ENCODE peak calls at places on chromosomes 7 and 10, in six cellular contexts. One of them, this sample, is unnamed.
A peak's percentile ranks its signal among the peaks of the same experiment; 100 is the strongest.

GRCh38 chr7:113774182-113774807 is 144.5 kb downstream of the PPP1R3A start:
- DNase-seq in left ventricle myocardium inferior: no peak
- DNase-seq in stomach: no peak
- DNase-seq in cardiac muscle cell: peak; percentile 75
- DNase-seq in heart left ventricle: no peak
- DNase-seq in lung: no peak
- DNase-seq in this sample: peak; percentile 14

GRCh38 chr10:122236690-122237306 is 34.3 kb upstream of the BTBD16 start:
- DNase-seq in heart left ventricle: no peak
- DNase-seq in left ventricle myocardium inferior: no peak
- DNase-seq in stomach: no peak
- DNase-seq in lung: no peak
- DNase-seq in cardiac muscle cell: peak; percentile 43
- DNase-seq in this sample: no peak

GRCh38 chr10:131094406-131095108 is 217.0 kb downstream of the TCERG1L start:
- DNase-seq in heart left ventricle: no peak
- DNase-seq in stomach: no peak
- DNase-seq in cardiac muscle cell: no peak
- DNase-seq in left ventricle myocardium inferior: no peak
- DNase-seq in lung: no peak
- DNase-seq in this sample: no peak

GRCh38 chr10:93954726-93955363 is 38.9 kb upstream of the PLCE1 start:
- DNase-seq in left ventricle myocardium inferior: no peak
- DNase-seq in cardiac muscle cell: no peak
- DNase-seq in lung: no peak
- DNase-seq in heart left ventricle: no peak
- DNase-seq in stomach: no peak
- DNase-seq in this sample: no peak

GRCh38 chr10:95389176-95389575 is 98.4 kb upstream of the PDLIM1 start:
- DNase-seq in left ventricle myocardium inferior: no peak
- DNase-seq in lung: no peak
- DNase-seq in cardiac muscle cell: no peak
- DNase-seq in heart left ventricle: no peak
- DNase-seq in stomach: no peak
- DNase-seq in this sample: no peak

GRCh38 chr10:70589762-70590662 is 12.5 kb downstream of the PRF1 start:
- DNase-seq in lung: no peak
- DNase-seq in heart left ventricle: peak; percentile 71
- DNase-seq in left ventricle myocardium inferior: peak; percentile 67
- DNase-seq in cardiac muscle cell: no peak
- DNase-seq in stomach: peak; percentile 25
- DNase-seq in this sample: no peak

GRCh38 chr10:4941540-4942330 is 21.5 kb upstream of the AKR1C1 start:
- DNase-seq in left ventricle myocardium inferior: no peak
- DNase-seq in heart left ventricle: no peak
- DNase-seq in stomach: peak; percentile 48
- DNase-seq in lung: no peak
- DNase-seq in cardiac muscle cell: no peak
- DNase-seq in this sample: no peak

GRCh38 chr10:116139886-116140285 is 133.1 kb downstream of the GFRA1 start:
- DNase-seq in left ventricle myocardium inferior: no peak
- DNase-seq in stomach: no peak
- DNase-seq in heart left ventricle: no peak
- DNase-seq in lung: no peak
- DNase-seq in cardiac muscle cell: no peak
- DNase-seq in this sample: no peak

GRCh38 chr10:63670291-63670898 is 149.2 kb downstream of the REEP3 start:
- DNase-seq in left ventricle myocardium inferior: no peak
- DNase-seq in lung: no peak
- DNase-seq in heart left ventricle: peak; percentile 60
- DNase-seq in stomach: no peak
- DNase-seq in cardiac muscle cell: no peak
- DNase-seq in this sample: no peak

GRCh38 chr7:27364344-27364758 is 121.7 kb downstream of the EVX1 start:
- DNase-seq in stomach: peak; percentile 27
- DNase-seq in cardiac muscle cell: no peak
- DNase-seq in heart left ventricle: peak; percentile 26
- DNase-seq in left ventricle myocardium inferior: peak; percentile 67
- DNase-seq in lung: peak; percentile 41
- DNase-seq in this sample: no peak

DNA sequence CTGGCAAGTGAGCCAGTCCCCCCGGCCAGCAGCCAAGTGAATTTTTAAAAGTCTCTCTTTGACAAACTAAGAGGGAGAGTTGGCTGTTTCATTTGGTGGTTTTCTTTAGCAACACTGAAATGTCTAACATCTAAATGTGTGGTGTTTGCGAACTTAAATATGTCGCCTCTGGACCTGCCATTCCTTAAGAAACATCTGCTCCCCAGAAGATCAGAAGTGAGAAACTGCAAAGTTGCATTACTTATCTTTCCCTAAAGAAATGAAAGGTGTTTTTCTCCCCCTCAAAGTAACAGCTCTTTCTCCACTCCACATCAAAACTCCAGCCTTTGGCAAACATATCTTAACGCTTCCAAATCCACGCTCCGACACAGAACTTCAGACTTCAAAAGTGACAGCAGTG is 34.8 kb upstream of the PLXNA4 start:
- DNase-seq in stomach: no peak
- DNase-seq in heart left ventricle: no peak
- DNase-seq in left ventricle myocardium inferior: no peak
- DNase-seq in cardiac muscle cell: no peak
- DNase-seq in lung: no peak
- DNase-seq in this sample: no peak
- TF ChIP-seq CTCF in stomach: no peak
- TF ChIP-seq CTCF in heart left ventricle: no peak
- TF ChIP-seq CTCF in left ventricle myocardium inferior: no peak
- TF ChIP-seq CTCF in cardiac muscle cell: no peak
- TF ChIP-seq CTCF in lung: no peak
- TF ChIP-seq CTCF in this sample: no peak

DNA sequence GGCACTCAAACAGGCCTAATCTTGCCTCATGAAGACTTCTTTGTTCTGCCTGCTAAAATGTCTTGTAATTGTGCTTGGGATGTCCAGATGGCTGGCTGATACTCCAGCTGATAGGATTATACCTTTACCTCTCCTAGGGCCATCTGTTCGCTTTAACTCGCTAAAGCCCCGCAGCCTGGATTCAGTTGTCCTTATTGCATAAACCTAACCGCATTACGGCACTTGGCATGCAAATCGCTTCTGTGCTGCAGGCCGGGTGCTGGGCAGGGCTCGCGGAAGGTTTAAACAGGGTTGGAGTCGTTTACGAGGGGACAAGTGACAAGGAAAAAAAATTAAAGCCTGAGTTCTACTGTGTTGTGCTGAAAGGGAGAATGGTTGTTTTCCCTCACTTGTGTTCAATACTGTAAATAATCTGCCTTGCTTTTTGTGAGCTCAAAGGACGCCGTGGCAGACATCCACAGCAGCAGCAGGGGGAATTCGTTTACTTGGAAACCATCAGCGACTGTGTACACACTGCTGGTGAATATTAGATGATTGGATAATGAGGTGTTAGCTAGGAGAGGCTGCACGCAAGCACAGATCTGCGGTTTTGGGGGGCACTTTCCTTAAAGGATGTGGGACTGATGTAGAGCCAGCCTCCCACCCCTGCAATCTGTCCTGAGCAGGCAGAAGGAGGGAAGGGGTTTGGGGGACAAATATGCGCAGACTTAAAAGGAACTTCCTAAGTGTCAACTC is 93.0 kb downstream of the EBF3 start:
- DNase-seq in heart left ventricle: no peak
- DNase-seq in cardiac muscle cell: no peak
- DNase-seq in left ventricle myocardium inferior: no peak
- DNase-seq in stomach: no peak
- DNase-seq in lung: no peak
- DNase-seq in this sample: peak; percentile 89
- H3K27ac ChIP-seq in heart left ventricle: no peak overlapping the region
- H3K27ac ChIP-seq in cardiac muscle cell: no peak overlapping the region
- H3K27ac ChIP-seq in left ventricle myocardium inferior: no peak overlapping the region
- H3K27ac ChIP-seq in stomach: no peak overlapping the region
- H3K27ac ChIP-seq in lung: no peak overlapping the region
- H3K27ac ChIP-seq in this sample: peak overlapping the region; percentile 82

GRCh38 chr7:117990834-117991233 is 117.6 kb upstream of the CTTNBP2 start:
- DNase-seq in lung: no peak
- DNase-seq in stomach: no peak
- DNase-seq in heart left ventricle: no peak
- DNase-seq in left ventricle myocardium inferior: no peak
- DNase-seq in cardiac muscle cell: no peak
- DNase-seq in this sample: no peak

GRCh38 chr7:117992635-117993034 is 119.4 kb upstream of the CTTNBP2 start:
- DNase-seq in cardiac muscle cell: no peak
- DNase-seq in left ventricle myocardium inferior: no peak
- DNase-seq in heart left ventricle: no peak
- DNase-seq in stomach: no peak
- DNase-seq in lung: no peak
- DNase-seq in this sample: no peak

GRCh38 chr7:117995850-117996650 is 122.8 kb upstream of the CTTNBP2 start:
- DNase-seq in cardiac muscle cell: no peak
- DNase-seq in left ventricle myocardium inferior: no peak
- DNase-seq in lung: no peak
- DNase-seq in stomach: no peak
- DNase-seq in heart left ventricle: no peak
- DNase-seq in this sample: peak; percentile 18

GRCh38 chr7:117997862-117998825 is 124.9 kb upstream of the CTTNBP2 start:
- DNase-seq in cardiac muscle cell: no peak
- DNase-seq in heart left ventricle: no peak
- DNase-seq in lung: no peak
- DNase-seq in left ventricle myocardium inferior: no peak
- DNase-seq in stomach: no peak
- DNase-seq in this sample: no peak

GRCh38 chr7:117993377-117994003 is 120.2 kb upstream of the CTTNBP2 start:
- DNase-seq in lung: no peak
- DNase-seq in heart left ventricle: no peak
- DNase-seq in left ventricle myocardium inferior: no peak
- DNase-seq in stomach: no peak
- DNase-seq in cardiac muscle cell: peak; percentile 62
- DNase-seq in this sample: peak; percentile 3
- TF ChIP-seq CTCF in lung: no peak
- TF ChIP-seq CTCF in heart left ventricle: no peak
- TF ChIP-seq CTCF in left ventricle myocardium inferior: peak; percentile 46
- TF ChIP-seq CTCF in stomach: no peak
- TF ChIP-seq CTCF in cardiac muscle cell: no peak
- TF ChIP-seq CTCF in this sample: peak; percentile 54

GRCh38 chr7:81280531-81280930 is 361.7 kb upstream of the SEMA3C start:
- DNase-seq in left ventricle myocardium inferior: no peak
- DNase-seq in heart left ventricle: no peak
- DNase-seq in cardiac muscle cell: no peak
- DNase-seq in stomach: no peak
- DNase-seq in lung: no peak
- DNase-seq in this sample: no peak

GRCh38 chr7:81285142-81285871 is 366.5 kb upstream of the SEMA3C start:
- DNase-seq in lung: no peak
- DNase-seq in stomach: no peak
- DNase-seq in heart left ventricle: no peak
- DNase-seq in left ventricle myocardium inferior: no peak
- DNase-seq in cardiac muscle cell: no peak
- DNase-seq in this sample: no peak

DNA sequence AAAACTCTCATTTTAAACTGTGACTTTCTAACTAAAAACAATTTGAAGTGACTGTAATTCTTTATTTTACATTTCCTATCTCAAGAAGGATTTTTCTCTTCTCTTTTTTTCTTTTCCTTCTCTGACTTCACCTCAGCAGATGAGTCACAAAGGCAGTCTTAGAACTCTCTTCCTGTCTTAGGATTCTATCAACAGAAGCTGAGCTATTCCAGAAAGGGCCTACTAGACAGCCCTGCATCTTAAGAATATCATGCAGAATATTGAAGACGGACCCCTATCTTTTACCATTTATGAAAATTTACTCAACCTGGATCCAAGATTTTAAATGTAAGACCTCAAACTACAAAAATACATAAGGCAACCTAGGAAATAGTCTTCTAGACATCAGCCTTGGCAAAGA is 365.7 kb upstream of the SEMA3C start:
- DNase-seq in stomach: no peak
- DNase-seq in lung: no peak
- DNase-seq in left ventricle myocardium inferior: no peak
- DNase-seq in heart left ventricle: no peak
- DNase-seq in cardiac muscle cell: no peak
- DNase-seq in this sample: no peak
- H3K27ac ChIP-seq in stomach: no peak overlapping the region
- H3K27ac ChIP-seq in lung: no peak overlapping the region
- H3K27ac ChIP-seq in left ventricle myocardium inferior: no peak overlapping the region
- H3K27ac ChIP-seq in heart left ventricle: no peak overlapping the region
- H3K27ac ChIP-seq in cardiac muscle cell: no peak overlapping the region
- H3K27ac ChIP-seq in this sample: no peak overlapping the region

GRCh38 chr10:61943699-61944444 is 42.4 kb downstream of the ARID5B start:
- DNase-seq in cardiac muscle cell: no peak
- DNase-seq in stomach: no peak
- DNase-seq in heart left ventricle: no peak
- DNase-seq in left ventricle myocardium inferior: no peak
- DNase-seq in lung: no peak
- DNase-seq in this sample: no peak
- TF ChIP-seq CTCF in cardiac muscle cell: peak; percentile 35
- TF ChIP-seq CTCF in stomach: no peak
- TF ChIP-seq CTCF in heart left ventricle: peak; percentile 26
- TF ChIP-seq CTCF in left ventricle myocardium inferior: peak; percentile 35
- TF ChIP-seq CTCF in lung: no peak
- TF ChIP-seq CTCF in this sample: no peak

GRCh38 chr10:84548869-84549268 is 220.5 kb downstream of the CCSER2 start:
- DNase-seq in cardiac muscle cell: no peak
- DNase-seq in heart left ventricle: no peak
- DNase-seq in lung: no peak
- DNase-seq in left ventricle myocardium inferior: no peak
- DNase-seq in stomach: no peak
- DNase-seq in this sample: no peak
- H3K27ac ChIP-seq in cardiac muscle cell: no peak overlapping the region
- H3K27ac ChIP-seq in heart left ventricle: no peak overlapping the region
- H3K27ac ChIP-seq in lung: no peak overlapping the region
- H3K27ac ChIP-seq in left ventricle myocardium inferior: no peak overlapping the region
- H3K27ac ChIP-seq in stomach: no peak overlapping the region
- H3K27ac ChIP-seq in this sample: no peak overlapping the region

GRCh38 chr10:86250399-86250798 is 116.2 kb downstream of the GRID1 start:
- DNase-seq in heart left ventricle: no peak
- DNase-seq in cardiac muscle cell: no peak
- DNase-seq in left ventricle myocardium inferior: no peak
- DNase-seq in lung: no peak
- DNase-seq in stomach: no peak
- DNase-seq in this sample: no peak
- TF ChIP-seq CTCF in heart left ventricle: no peak
- TF ChIP-seq CTCF in cardiac muscle cell: no peak
- TF ChIP-seq CTCF in left ventricle myocardium inferior: no peak
- TF ChIP-seq CTCF in lung: no peak
- TF ChIP-seq CTCF in stomach: no peak
- TF ChIP-seq CTCF in this sample: no peak

DNA sequence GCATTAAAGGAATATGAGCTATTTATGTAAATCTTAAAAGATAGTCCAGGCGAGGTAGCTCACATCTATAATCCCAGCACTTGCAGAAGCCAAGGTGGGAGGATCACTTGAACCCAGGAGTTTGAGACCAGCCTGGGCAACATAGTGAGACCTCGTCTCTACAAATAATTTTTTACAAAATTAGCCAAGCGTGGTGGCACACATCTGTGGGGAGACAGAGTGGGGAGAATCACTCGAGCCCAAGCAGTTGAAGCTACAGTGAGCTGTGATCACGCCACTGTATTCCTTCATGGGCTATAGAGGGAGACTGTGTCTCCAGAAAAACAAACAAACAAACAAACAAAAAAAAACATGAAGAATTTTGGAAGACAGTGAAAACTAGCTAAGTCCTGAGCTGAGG is 28.4 kb downstream of the HERC4 start:
- DNase-seq in lung: no peak
- DNase-seq in heart left ventricle: no peak
- DNase-seq in left ventricle myocardium inferior: no peak
- DNase-seq in cardiac muscle cell: no peak
- DNase-seq in stomach: no peak
- DNase-seq in this sample: no peak
- H3K27ac ChIP-seq in lung: no peak overlapping the region
- H3K27ac ChIP-seq in heart left ventricle: no peak overlapping the region
- H3K27ac ChIP-seq in left ventricle myocardium inferior: no peak overlapping the region
- H3K27ac ChIP-seq in cardiac muscle cell: no peak overlapping the region
- H3K27ac ChIP-seq in stomach: no peak overlapping the region
- H3K27ac ChIP-seq in this sample: no peak overlapping the region

This sample was measured in HL-60.